ENCODE peak calls at places on chromosome 22, in four cellular contexts. X is WTC11, K is SK-N-SH, R is K562. F is an unnamed sample.

GRCh38 chr22:41030891-41031290 is 61.5 kb upstream of the EP300 start:
- DNase-seq in R (no peak), X (no peak), K (no peak), F (no peak)

GRCh38 chr22:44202261-44202789 is 21.6 kb downstream of the PARVG start:
- DNase-seq in K (no peak), R (no peak), X (no peak), F (no peak)

GRCh38 chr22:30044369-30044768 is 35.9 kb upstream of the HORMAD2 start:
- DNase-seq in R (no peak), X (no peak), K (peak; percentile 45), F (no peak)

GRCh38 chr22:47192651-47193437 is 430.4 kb downstream of the TBC1D22A start:
- DNase-seq in K (no peak), R (peak; percentile 18), X (peak; percentile 47), F (no peak)

GRCh38 chr22:39522567-39523300 is 2.4 kb downstream of the ATF4 start:
- DNase-seq in K (peak; percentile 19), X (no peak), R (no peak), F (no peak)

GRCh38 chr22:30340911-30341685 is 14.4 kb upstream of the TBC1D10A start:
- DNase-seq in R (no peak), K (no peak), X (no peak), F (no peak)

GRCh38 chr22:38694049-38694448 is 6.7 kb downstream of the JOSD1 start:
- DNase-seq in R (peak; percentile 37), K (no peak), X (no peak), F (no peak)

GRCh38 chr22:28799125-28799833 is 1.1 kb downstream of the XBP1 start:
- DNase-seq in X (no peak), K (peak; percentile 57), R (peak; percentile 54), F (no peak)

GRCh38 chr22:35463231-35463933 is 63.4 kb downstream of the MCM5 start:
- DNase-seq in K (no peak), X (no peak), R (no peak), F (no peak)

DNA sequence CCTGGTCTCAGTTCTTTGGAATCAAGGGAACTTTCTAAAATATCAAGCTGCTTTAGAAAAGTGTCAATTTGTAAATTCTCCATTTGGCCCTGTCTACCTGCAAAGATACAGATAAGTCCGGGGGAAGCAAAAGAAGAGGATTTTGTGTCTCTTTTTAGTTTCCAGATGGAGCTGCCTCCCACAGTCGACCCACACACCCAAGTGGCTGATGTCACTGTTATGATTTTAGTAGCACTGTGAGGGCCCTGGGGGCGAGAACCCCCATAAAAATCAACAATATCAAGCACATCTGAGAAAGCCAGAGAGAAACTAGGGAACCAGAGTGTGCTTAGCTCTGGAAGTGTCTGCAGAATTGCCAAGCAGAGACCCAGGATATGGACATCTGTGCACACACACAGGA is 212.7 kb downstream of the LARGE1 start:
- DNase-seq in K (no peak), X (no peak), R (no peak), F (no peak)
- TF ChIP-seq TEAD4 in K (no peak), X (no peak), R (no peak), F (no peak)

DNA sequence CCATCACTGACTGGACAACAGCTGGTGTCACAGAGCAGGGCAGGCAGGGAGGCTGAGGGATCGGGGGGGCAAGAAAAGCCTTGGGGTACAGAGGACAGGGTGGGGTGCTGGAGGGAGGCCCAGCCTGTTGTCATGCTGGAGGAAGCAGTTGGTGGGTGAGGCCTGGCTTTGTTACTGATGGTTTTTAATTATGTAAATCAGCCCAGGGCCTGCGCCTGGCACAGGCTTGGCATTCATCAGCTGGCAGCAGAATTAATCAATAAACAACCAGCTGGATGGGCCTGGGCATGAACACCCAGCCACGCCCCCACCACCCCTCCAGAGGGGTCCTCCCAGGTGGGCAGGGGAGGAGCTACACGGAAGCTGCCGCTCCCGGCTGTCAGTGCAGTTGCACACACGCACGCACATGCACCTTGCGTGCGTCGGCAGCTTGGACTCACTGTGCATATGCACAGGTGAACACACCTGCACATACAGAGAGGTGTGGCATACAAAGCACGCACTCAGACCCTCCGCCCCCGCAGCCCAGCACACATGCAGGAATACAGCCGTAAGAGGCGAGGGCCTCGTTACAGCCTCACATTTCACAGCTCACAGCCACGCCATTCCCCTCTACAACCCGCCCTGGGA is 21.4 kb upstream of the ELFN2 start:
- DNase-seq in R (no peak), X (no peak), K (no peak), F (no peak)
- TF ChIP-seq TEAD4 in R (no peak), X (no peak), K (no peak), F (no peak)

DNA sequence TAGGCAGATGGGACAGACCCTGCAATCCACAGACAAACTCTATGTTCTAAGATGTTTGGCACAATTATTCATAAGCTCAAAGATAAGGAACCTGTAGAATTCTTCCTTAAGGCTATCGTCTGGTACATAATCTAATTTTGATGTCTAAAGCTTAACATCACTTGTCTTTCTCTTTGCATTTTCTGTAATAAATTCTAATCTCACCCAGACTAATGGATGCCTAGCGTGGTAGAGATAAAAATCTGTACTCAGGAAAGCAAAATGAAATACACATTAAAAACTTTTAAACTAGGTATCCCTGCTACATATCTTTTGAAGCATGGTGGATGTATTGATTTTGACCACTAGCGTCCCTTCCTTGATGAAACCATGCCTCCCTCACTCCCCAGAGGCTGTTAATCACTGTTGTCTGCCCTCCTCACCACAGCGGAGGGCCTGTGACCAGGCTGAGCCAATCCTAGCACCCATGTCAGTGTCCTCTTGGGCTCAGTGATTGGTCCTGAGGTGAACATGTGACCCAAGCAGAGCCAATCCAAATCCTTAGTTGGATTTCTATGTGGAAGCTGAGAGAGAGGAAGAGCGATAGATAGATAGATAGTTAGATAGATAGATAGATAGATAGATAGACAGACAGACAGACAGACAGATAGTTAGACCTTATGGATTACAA is 82.2 kb upstream of the GRK3 start:
- DNase-seq in K (peak; percentile 67), R (no peak), X (no peak), F (no peak)
- TF ChIP-seq TEAD4 in K (no peak), R (no peak), X (no peak), F (no peak)

DNA sequence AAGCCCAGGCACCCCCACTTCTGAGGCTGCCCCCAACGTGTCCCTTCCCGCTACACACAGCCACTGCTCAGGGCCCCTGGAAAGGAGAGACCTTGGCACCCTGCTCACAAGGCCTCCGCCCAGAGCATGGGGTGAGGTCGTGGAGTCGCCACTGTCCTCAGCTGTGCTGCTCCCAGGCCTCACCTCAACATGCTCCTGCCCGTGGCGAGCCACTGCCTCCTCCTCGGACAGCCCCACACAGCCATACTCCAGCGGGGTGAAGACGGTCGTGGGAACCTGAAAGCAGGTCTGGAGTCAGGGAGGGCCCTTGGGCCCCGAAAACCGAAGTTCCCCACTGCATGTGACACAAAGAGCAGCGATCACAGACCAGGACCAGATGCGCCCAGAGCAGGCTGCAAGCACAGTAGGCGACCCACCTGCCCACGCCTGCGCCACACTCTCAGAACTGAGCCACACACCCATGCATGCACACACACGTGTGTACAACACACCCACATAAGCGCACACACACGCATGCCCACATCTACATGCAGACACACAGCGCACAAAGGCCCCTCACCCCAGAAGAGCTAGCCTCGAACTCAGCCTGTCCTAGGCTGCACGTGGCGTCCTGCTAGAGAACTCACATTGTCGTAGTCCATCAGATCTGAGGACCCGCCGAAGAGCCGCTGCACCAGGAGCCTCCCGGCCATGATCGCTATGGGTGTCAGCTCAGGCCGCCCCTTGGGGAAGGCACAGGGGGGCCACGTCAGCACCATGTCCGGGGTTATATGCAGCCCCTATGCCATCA is 25.5 kb upstream of the GNB1L start:
- DNase-seq in X (peak; percentile 10), R (no peak), K (peak; percentile 36), F (no peak)
- TF ChIP-seq TEAD4 in X (no peak), R (no peak), K (no peak), F (no peak)

DNA sequence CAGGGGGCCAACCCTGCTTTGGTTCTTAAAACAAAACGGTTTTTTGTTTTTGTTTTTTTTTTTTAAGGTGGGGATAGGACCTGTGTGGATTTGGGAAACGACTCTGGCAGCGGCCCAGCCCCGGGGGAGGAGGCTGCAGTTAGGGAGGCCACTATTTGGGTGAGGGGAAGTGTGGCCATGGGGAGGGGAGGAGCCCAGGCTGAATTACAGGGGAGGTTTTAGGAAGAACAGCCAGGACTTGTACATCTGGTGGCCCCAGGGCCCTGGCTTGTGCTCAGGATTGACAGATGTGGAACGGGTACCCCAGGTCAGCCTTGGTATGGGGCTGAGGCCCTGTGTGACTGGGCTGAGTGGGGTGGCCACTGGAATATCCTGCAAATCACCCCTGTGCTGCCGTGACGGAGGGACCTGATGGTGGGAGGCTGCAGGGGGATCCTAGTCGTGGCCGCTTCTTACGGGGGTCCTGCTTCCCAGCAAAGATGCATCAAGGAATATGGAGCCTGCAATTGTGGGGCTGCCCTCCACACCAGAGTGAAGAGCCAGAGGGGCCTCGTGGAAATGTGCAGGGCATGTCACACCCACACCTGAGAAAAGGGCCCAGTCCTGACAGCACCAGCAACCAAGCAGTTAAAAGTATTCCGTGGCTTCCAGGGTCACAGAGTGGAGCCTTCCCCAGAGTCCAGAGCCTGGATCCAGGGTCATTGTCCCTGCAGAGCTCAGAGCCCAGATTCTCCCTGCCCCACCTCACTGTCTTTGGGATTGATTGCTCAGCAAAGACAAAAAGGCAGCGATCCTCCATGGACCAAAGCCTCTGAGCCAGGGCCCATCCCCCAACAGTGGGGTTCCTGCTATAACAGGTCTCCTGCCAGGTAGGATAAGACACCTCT is 55.2 kb upstream of the WNT7B start:
- DNase-seq in X (peak; percentile 11), R (no peak), K (peak; percentile 28), F (no peak)
- TF ChIP-seq TEAD4 in X (no peak), R (no peak), K (no peak), F (no peak)

DNA sequence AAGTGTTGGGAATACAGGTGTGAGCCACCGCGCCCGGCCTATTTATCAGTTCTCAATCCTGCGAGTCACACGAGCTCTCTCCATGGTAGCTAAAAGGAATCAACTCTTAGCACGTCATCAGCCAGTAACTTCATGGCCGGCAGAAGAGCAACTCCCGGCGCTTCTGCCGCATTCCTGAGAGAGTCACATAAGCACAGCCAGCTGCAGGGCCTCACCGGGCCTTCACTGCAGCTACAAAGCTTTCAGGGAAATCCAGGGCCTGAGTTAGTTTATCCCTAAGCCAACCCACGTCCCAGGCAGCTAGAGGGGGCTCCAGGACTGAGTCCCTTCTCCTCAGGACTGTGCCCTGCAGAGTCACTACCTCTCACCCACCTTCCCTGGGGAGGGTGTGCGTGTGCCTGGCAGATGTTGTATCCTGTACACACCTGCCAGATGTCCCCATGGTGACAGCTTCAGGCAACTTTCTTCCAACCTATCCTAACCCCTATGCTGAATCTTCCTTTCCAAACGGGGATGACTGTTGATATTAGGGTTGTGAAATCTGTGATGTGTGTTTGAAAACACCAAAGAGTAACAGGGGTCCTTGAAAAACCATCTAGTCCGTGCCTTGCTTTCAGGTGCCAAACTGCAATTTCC is 45.9 kb upstream of the ARFGAP3 start:
- DNase-seq in X (peak; percentile 30), R (no peak), K (no peak), F (peak; percentile 10)
- TF ChIP-seq TEAD4 in X (no peak), R (no peak), K (no peak), F (no peak)

GRCh38 chr22:26724414-26724813 is 67.0 kb downstream of the MIAT start:
- DNase-seq in K (no peak), X (no peak), R (no peak), F (no peak)
- TF ChIP-seq TEAD4 in K (no peak), X (no peak), R (no peak), F (no peak)

DNA sequence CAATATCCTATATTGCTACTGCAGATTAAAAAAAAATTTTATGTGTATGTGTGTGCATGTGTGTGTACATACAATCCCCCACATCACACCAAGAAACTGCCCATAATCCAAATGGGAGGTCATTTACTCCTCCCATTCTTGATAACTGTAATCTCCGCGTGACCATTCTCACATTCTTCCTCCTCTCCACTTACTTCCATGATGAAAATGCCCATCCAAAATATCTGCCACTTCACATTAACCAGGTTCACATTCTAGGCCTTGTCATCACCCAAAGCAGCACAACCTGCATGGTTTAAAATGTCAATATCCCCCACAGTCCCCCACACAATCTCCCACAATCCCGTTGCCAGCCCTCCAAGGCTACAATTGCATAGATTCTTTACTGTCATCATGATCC is 149.6 kb downstream of the LARGE1 start:
- DNase-seq in X (no peak), K (no peak), R (no peak), F (no peak)
- TF ChIP-seq TEAD4 in X (no peak), K (no peak), R (no peak), F (no peak)

F was measured in H1.